ENCODE peak calls at places on chromosomes 13 and 19, in four cellular contexts. One of them, this sample, is unnamed.

GRCh38 chr13:75687145-75687763 is 51.1 kb downstream of the LMO7 start:
- DNase-seq in foreskin fibroblast: peak
- DNase-seq in tibial artery: no peak
- DNase-seq in GM12865: no peak
- DNase-seq in this sample: no peak

GRCh38 chr13:63206431-63206830 is 1790.8 kb upstream of the PCDH20 start:
- DNase-seq in foreskin fibroblast: no peak
- DNase-seq in tibial artery: no peak
- DNase-seq in GM12865: no peak
- DNase-seq in this sample: no peak

GRCh38 chr13:18943721-18944391 is 237.8 kb downstream of the TUBA3C start:
- DNase-seq in foreskin fibroblast: no peak
- DNase-seq in tibial artery: no peak
- DNase-seq in GM12865: no peak
- DNase-seq in this sample: no peak

GRCh38 chr13:28535734-28536133 is 40.8 kb upstream of the FLT1 start:
- DNase-seq in foreskin fibroblast: no peak
- DNase-seq in tibial artery: no peak
- DNase-seq in GM12865: no peak
- DNase-seq in this sample: no peak

GRCh38 chr19:36139120-36139472 is 770 bp upstream of the CAPNS1 start:
- DNase-seq in foreskin fibroblast: no peak
- DNase-seq in tibial artery: no peak
- DNase-seq in GM12865: no peak
- DNase-seq in this sample: no peak

GRCh38 chr19:31256601-31256990 is 92.6 kb downstream of the TSHZ3 start:
- DNase-seq in foreskin fibroblast: no peak
- DNase-seq in tibial artery: no peak
- DNase-seq in GM12865: no peak
- DNase-seq in this sample: no peak

GRCh38 chr13:36190771-36191170 is 23.6 kb downstream of the SOHLH2 start:
- DNase-seq in foreskin fibroblast: no peak
- DNase-seq in tibial artery: no peak
- DNase-seq in GM12865: no peak
- DNase-seq in this sample: no peak

GRCh38 chr13:25170554-25171107 is 1.5 kb downstream of the AMER2 start:
- DNase-seq in foreskin fibroblast: no peak
- DNase-seq in tibial artery: no peak
- DNase-seq in GM12865: no peak
- DNase-seq in this sample: no peak

GRCh38 chr19:13978306-13978705 is 26.0 kb downstream of the DCAF15 start:
- DNase-seq in foreskin fibroblast: peak
- DNase-seq in tibial artery: peak
- DNase-seq in GM12865: no peak
- DNase-seq in this sample: no peak

GRCh38 chr19:21434967-21435544 is 38.1 kb downstream of the ZNF493 start:
- DNase-seq in foreskin fibroblast: no peak
- DNase-seq in tibial artery: no peak
- DNase-seq in GM12865: no peak
- DNase-seq in this sample: no peak

GRCh38 chr19:41688687-41689086 is 617 bp upstream of the CEACAM7 start:
- DNase-seq in foreskin fibroblast: no peak
- DNase-seq in tibial artery: no peak
- DNase-seq in GM12865: no peak
- DNase-seq in this sample: no peak

GRCh38 chr19:41930322-41930722 is 2.1 kb upstream of the ERFL start:
- DNase-seq in foreskin fibroblast: no peak
- DNase-seq in tibial artery: no peak
- DNase-seq in GM12865: no peak
- DNase-seq in this sample: no peak

GRCh38 chr19:16226184-16226591 is 28.5 kb downstream of the AP1M1 start:
- DNase-seq in foreskin fibroblast: no peak
- DNase-seq in tibial artery: no peak
- DNase-seq in GM12865: peak
- DNase-seq in this sample: no peak

GRCh38 chr19:43464089-43464775 is 1.2 kb downstream of the LYPD3 start:
- DNase-seq in foreskin fibroblast: no peak
- DNase-seq in tibial artery: peak
- DNase-seq in GM12865: no peak
- DNase-seq in this sample: no peak

GRCh38 chr19:14410054-14410774 is 8.9 kb downstream of the DDX39A start:
- DNase-seq in foreskin fibroblast: no peak
- DNase-seq in tibial artery: no peak
- DNase-seq in GM12865: peak
- DNase-seq in this sample: no peak

GRCh38 chr13:28499579-28499978 is 4.7 kb upstream of the FLT1 start:
- DNase-seq in foreskin fibroblast: peak
- DNase-seq in tibial artery: no peak
- DNase-seq in GM12865: no peak
- DNase-seq in this sample: no peak

GRCh38 chr13:94632227-94632980 is 30.7 kb downstream of the GPR180 start:
- DNase-seq in foreskin fibroblast: no peak
- DNase-seq in tibial artery: no peak
- DNase-seq in GM12865: no peak
- DNase-seq in this sample: no peak

GRCh38 chr19:1146418-1146711 is 27.7 kb downstream of the SBNO2 start:
- DNase-seq in foreskin fibroblast: no peak
- DNase-seq in tibial artery: no peak
- DNase-seq in GM12865: no peak
- DNase-seq in this sample: no peak

GRCh38 chr19:48492925-48493717 is 18.5 kb downstream of the LMTK3 start:
- DNase-seq in foreskin fibroblast: peak
- DNase-seq in tibial artery: peak
- DNase-seq in GM12865: peak
- DNase-seq in this sample: peak

GRCh38 chr13:32734511-32734910 is 148.3 kb downstream of the PDS5B start:
- DNase-seq in foreskin fibroblast: peak
- DNase-seq in tibial artery: no peak
- DNase-seq in GM12865: no peak
- DNase-seq in this sample: peak

GRCh38 chr19:14475251-14476073 is at the start of gene PTGER1:
- DNase-seq in foreskin fibroblast: no peak
- DNase-seq in tibial artery: no peak
- DNase-seq in GM12865: no peak
- DNase-seq in this sample: no peak

GRCh38 chr19:16889429-16889882 is 657 bp downstream of the F2RL3 start:
- DNase-seq in foreskin fibroblast: no peak
- DNase-seq in tibial artery: no peak
- DNase-seq in GM12865: no peak
- DNase-seq in this sample: no peak

GRCh38 chr13:95128045-95128643 is 173.1 kb downstream of the ABCC4 start:
- DNase-seq in foreskin fibroblast: no peak
- DNase-seq in tibial artery: no peak
- DNase-seq in GM12865: no peak
- DNase-seq in this sample: no peak

GRCh38 chr13:106882222-106882621 is 314.3 kb upstream of the ARGLU1 start:
- DNase-seq in foreskin fibroblast: no peak
- DNase-seq in tibial artery: no peak
- DNase-seq in GM12865: no peak
- DNase-seq in this sample: no peak

GRCh38 chr19:8204961-8205360 is 4.2 kb upstream of the CERS4 start:
- DNase-seq in foreskin fibroblast: no peak
- DNase-seq in tibial artery: no peak
- DNase-seq in GM12865: no peak
- DNase-seq in this sample: no peak

GRCh38 chr13:41606646-41607045 is 149.3 kb downstream of the RGCC start:
- DNase-seq in foreskin fibroblast: no peak
- DNase-seq in tibial artery: no peak
- DNase-seq in GM12865: no peak
- DNase-seq in this sample: no peak

GRCh38 chr19:4622695-4623421 is 16.5 kb upstream of the TNFAIP8L1 start:
- DNase-seq in foreskin fibroblast: no peak
- DNase-seq in tibial artery: no peak
- DNase-seq in GM12865: no peak
- DNase-seq in this sample: no peak
- TF ChIP-seq CTCF in foreskin fibroblast: no peak
- TF ChIP-seq CTCF in tibial artery: no peak
- TF ChIP-seq CTCF in GM12865: no peak
- TF ChIP-seq CTCF in this sample: no peak

DNA sequence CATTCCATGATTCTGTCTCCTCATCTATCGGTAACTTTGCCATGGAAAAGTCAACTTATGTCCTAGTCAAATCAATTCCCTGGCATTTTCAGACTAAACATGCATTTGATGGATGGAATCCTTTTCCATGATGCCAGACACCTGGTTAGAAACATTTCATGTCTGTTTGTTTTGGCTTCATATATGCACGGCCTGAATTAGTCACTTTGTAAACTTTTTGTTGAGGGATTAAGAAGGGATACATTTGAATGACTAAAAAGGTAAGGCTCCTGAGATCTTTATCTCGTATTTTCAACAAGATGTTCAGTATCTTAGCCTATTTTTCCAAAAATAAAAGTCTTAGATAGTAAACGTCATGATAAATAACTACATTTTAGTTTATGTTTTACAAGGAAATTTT is 186.6 kb downstream of the NHLRC3 start:
- DNase-seq in foreskin fibroblast: no peak
- DNase-seq in tibial artery: no peak
- DNase-seq in GM12865: no peak
- DNase-seq in this sample: no peak
- H3K4me3 ChIP-seq in foreskin fibroblast: no peak
- H3K4me3 ChIP-seq in tibial artery: no peak
- H3K4me3 ChIP-seq in GM12865: no peak
- H3K4me3 ChIP-seq in this sample: no peak

GRCh38 chr19:3804429-3804828 is 18.2 kb upstream of the MATK start:
- DNase-seq in foreskin fibroblast: no peak
- DNase-seq in tibial artery: no peak
- DNase-seq in GM12865: no peak
- DNase-seq in this sample: no peak

GRCh38 chr19:3803114-3803888 is 17.1 kb upstream of the MATK start:
- DNase-seq in foreskin fibroblast: no peak
- DNase-seq in tibial artery: no peak
- DNase-seq in GM12865: no peak
- DNase-seq in this sample: no peak

GRCh38 chr19:3798137-3798536 is 12.0 kb upstream of the MATK start:
- DNase-seq in foreskin fibroblast: no peak
- DNase-seq in tibial artery: no peak
- DNase-seq in GM12865: no peak
- DNase-seq in this sample: no peak

GRCh38 chr19:3803986-3804385 is 17.8 kb upstream of the MATK start:
- DNase-seq in foreskin fibroblast: no peak
- DNase-seq in tibial artery: no peak
- DNase-seq in GM12865: no peak
- DNase-seq in this sample: no peak

GRCh38 chr19:3801412-3802096 is 15.4 kb upstream of the MATK start:
- DNase-seq in foreskin fibroblast: no peak
- DNase-seq in tibial artery: no peak
- DNase-seq in GM12865: peak
- DNase-seq in this sample: no peak
- TF ChIP-seq CTCF in foreskin fibroblast: peak
- TF ChIP-seq CTCF in tibial artery: no peak
- TF ChIP-seq CTCF in GM12865: no peak
- TF ChIP-seq CTCF in this sample: peak

DNA sequence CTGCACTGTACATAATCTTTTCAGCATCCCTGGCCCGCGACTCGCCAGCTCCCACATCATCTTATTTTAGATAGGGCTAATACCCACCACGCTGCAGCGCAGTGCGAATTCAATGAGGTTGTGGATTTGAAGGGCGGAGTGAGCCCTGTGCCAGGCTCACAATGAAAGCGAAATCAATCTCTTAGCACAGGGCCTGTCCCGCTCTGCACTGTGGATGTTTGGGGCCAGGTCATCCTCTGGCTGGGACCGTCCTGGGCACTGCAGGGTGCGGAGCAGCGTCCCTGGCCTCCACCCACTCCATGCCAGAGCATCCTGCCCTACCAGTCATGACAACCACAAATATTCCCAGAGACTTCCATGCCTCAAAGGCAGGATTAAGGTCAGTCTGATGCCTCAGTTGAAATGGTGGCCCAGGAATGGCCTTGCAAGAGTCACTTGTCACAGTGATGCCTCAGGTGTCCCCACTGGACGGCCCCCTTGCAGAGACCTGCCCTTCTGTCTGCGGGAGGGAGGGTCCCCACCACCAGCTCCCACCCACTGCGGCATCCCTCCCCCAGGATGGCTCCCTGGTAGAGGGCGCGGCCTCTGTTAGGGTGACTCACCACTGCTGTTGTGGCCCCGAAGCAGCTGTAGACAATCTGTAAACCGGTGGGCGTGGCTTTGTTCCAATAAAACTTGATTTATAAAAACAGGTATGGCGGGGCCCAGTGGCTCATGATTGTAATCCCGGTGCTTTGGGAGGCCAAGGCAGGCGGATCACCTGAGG is 5.6 kb downstream of the UHRF1 start:
- DNase-seq in foreskin fibroblast: peak
- DNase-seq in tibial artery: no peak
- DNase-seq in GM12865: peak
- DNase-seq in this sample: no peak
- H3K4me3 ChIP-seq in foreskin fibroblast: no peak
- H3K4me3 ChIP-seq in tibial artery: peak
- H3K4me3 ChIP-seq in GM12865: peak
- H3K4me3 ChIP-seq in this sample: peak

GRCh38 chr13:23866420-23867026 is 22.7 kb downstream of the MIPEP start:
- DNase-seq in foreskin fibroblast: no peak
- DNase-seq in tibial artery: no peak
- DNase-seq in GM12865: no peak
- DNase-seq in this sample: no peak

GRCh38 chr13:23871616-23872220 is 17.5 kb downstream of the MIPEP start:
- DNase-seq in foreskin fibroblast: no peak
- DNase-seq in tibial artery: no peak
- DNase-seq in GM12865: no peak
- DNase-seq in this sample: no peak

GRCh38 chr13:23867027-23867491 is 22.1 kb downstream of the MIPEP start:
- DNase-seq in foreskin fibroblast: peak
- DNase-seq in tibial artery: no peak
- DNase-seq in GM12865: no peak
- DNase-seq in this sample: no peak

GRCh38 chr13:23868521-23868920 is 20.7 kb downstream of the MIPEP start:
- DNase-seq in foreskin fibroblast: peak
- DNase-seq in tibial artery: no peak
- DNase-seq in GM12865: no peak
- DNase-seq in this sample: peak

GRCh38 chr13:23870356-23871146 is 18.6 kb downstream of the MIPEP start:
- DNase-seq in foreskin fibroblast: no peak
- DNase-seq in tibial artery: no peak
- DNase-seq in GM12865: peak
- DNase-seq in this sample: no peak
- TF ChIP-seq CTCF in foreskin fibroblast: no peak
- TF ChIP-seq CTCF in tibial artery: no peak
- TF ChIP-seq CTCF in GM12865: no peak
- TF ChIP-seq CTCF in this sample: no peak

DNA sequence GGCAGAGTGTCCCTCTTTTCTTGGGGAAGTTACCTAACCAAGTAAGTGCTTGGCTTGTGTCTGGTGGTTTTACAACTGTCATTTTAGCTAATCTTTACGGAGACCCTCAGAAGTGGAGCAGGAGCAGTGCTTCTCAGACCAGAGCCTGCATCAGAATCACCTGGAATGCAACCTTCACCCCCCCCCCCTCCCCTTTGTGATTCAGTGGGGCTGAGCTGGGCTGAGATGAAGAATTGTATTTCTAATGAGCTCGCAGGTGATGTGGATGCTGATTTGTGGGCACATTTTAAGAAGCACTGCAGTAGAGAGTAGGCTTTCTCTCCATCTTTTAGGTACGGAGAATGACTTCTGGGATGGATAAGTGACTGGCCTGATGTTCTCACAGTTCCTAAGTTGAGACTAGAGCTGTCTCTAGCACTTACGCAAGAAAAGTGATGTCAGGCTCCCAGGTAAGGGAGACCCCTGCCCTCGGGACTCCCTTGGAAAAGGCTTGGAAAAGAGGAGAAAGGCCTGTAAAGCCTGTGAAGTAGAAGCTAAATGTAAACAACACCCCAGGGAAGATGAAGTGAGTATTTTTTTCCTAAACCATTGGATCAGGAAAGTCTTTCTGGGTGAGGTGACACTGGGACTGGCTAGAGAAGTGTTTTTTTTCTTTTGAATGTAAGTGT is 23.3 kb upstream of the RNF113B start:
- DNase-seq in foreskin fibroblast: no peak
- DNase-seq in tibial artery: no peak
- DNase-seq in GM12865: no peak
- DNase-seq in this sample: no peak
- H3K4me3 ChIP-seq in foreskin fibroblast: no peak
- H3K4me3 ChIP-seq in tibial artery: no peak
- H3K4me3 ChIP-seq in GM12865: no peak
- H3K4me3 ChIP-seq in this sample: no peak